ENCODE peak calls at places on chromosomes 16 and 17, in four cellular contexts. One of them, this sample, is unnamed.

GRCh38 chr16:74305978-74306784 is 9.6 kb downstream of the PSMD7 start:
- DNase-seq in transverse colon: no peak
- DNase-seq in pons: no peak
- DNase-seq in Calu3: no peak
- DNase-seq in this sample: no peak

GRCh38 chr17:44900894-44901293 is 1.6 kb upstream of the EFTUD2 start:
- DNase-seq in transverse colon: no peak
- DNase-seq in pons: no peak
- DNase-seq in Calu3: no peak
- DNase-seq in this sample: no peak

GRCh38 chr16:28846933-28847273 is 755 bp upstream of the TUFM start:
- DNase-seq in transverse colon: no peak
- DNase-seq in pons: peak; percentile 28
- DNase-seq in Calu3: no peak
- DNase-seq in this sample: peak; percentile 44

GRCh38 chr17:81518113-81518784 is 5.7 kb upstream of the ACTG1 start:
- DNase-seq in transverse colon: peak; percentile 33
- DNase-seq in pons: no peak
- DNase-seq in Calu3: peak; percentile 58
- DNase-seq in this sample: no peak

GRCh38 chr17:82993005-82993404 is 86.4 kb upstream of the METRNL start:
- DNase-seq in transverse colon: no peak
- DNase-seq in pons: no peak
- DNase-seq in Calu3: no peak
- DNase-seq in this sample: no peak

GRCh38 chr17:39687101-39687545 is 734 bp downstream of the PGAP3 start:
- DNase-seq in transverse colon: no peak
- DNase-seq in pons: no peak
- DNase-seq in Calu3: peak; percentile 99
- DNase-seq in this sample: no peak

GRCh38 chr16:11212819-11213196 is 43.2 kb downstream of the SOCS1 start:
- DNase-seq in transverse colon: no peak
- DNase-seq in pons: no peak
- DNase-seq in Calu3: no peak
- DNase-seq in this sample: no peak

GRCh38 chr16:50741225-50741807 is 570 bp upstream of the CYLD start:
- DNase-seq in transverse colon: peak; percentile 14
- DNase-seq in pons: no peak
- DNase-seq in Calu3: peak; percentile 14
- DNase-seq in this sample: no peak

GRCh38 chr17:66578781-66579489 is 256.0 kb upstream of the CACNG5 start:
- DNase-seq in transverse colon: no peak
- DNase-seq in pons: no peak
- DNase-seq in Calu3: no peak
- DNase-seq in this sample: no peak

GRCh38 chr17:19000531-19001011 is 4.0 kb downstream of the FAM83G start:
- DNase-seq in transverse colon: peak; percentile 51
- DNase-seq in pons: no peak
- DNase-seq in Calu3: no peak
- DNase-seq in this sample: no peak

GRCh38 chr17:72702998-72703397 is 389.5 kb downstream of the SLC39A11 start:
- DNase-seq in transverse colon: no peak
- DNase-seq in pons: no peak
- DNase-seq in Calu3: no peak
- DNase-seq in this sample: no peak

GRCh38 chr16:84755004-84755672 is 55.3 kb downstream of the USP10 start:
- DNase-seq in transverse colon: no peak
- DNase-seq in pons: no peak
- DNase-seq in Calu3: no peak
- DNase-seq in this sample: no peak

GRCh38 chr17:4747847-4748246 is 8.1 kb upstream of the CXCL16 start:
- DNase-seq in transverse colon: no peak
- DNase-seq in pons: peak; percentile 75
- DNase-seq in Calu3: no peak
- DNase-seq in this sample: peak; percentile 19

GRCh38 chr17:72164340-72164739 is 43.5 kb downstream of the SOX9 start:
- DNase-seq in transverse colon: no peak
- DNase-seq in pons: no peak
- DNase-seq in Calu3: no peak
- DNase-seq in this sample: no peak

GRCh38 chr17:62722625-62723024 is 85.5 kb downstream of the MARCHF10 start:
- DNase-seq in transverse colon: no peak
- DNase-seq in pons: no peak
- DNase-seq in Calu3: no peak
- DNase-seq in this sample: no peak

GRCh38 chr16:8138666-8139065 is 451.6 kb downstream of the TMEM114 start:
- DNase-seq in transverse colon: no peak
- DNase-seq in pons: no peak
- DNase-seq in Calu3: no peak
- DNase-seq in this sample: no peak

GRCh38 chr16:88495268-88495772 is 42.2 kb downstream of the ZFPM1 start:
- DNase-seq in transverse colon: no peak
- DNase-seq in pons: no peak
- DNase-seq in Calu3: no peak
- DNase-seq in this sample: no peak

GRCh38 chr17:82936768-82937171 is 96.9 kb upstream of the ZNF750 start:
- DNase-seq in transverse colon: peak; percentile 5
- DNase-seq in pons: no peak
- DNase-seq in Calu3: no peak
- DNase-seq in this sample: no peak

GRCh38 chr17:35695613-35696012 is 35.8 kb upstream of the RASL10B start:
- DNase-seq in transverse colon: no peak
- DNase-seq in pons: no peak
- DNase-seq in Calu3: no peak
- DNase-seq in this sample: no peak

GRCh38 chr17:37146578-37147119 is 197.9 kb downstream of the AATF start:
- DNase-seq in transverse colon: no peak
- DNase-seq in pons: no peak
- DNase-seq in Calu3: no peak
- DNase-seq in this sample: peak; percentile 33

GRCh38 chr17:63033142-63033541 is 67.1 kb downstream of the TANC2 start:
- DNase-seq in transverse colon: no peak
- DNase-seq in pons: no peak
- DNase-seq in Calu3: no peak
- DNase-seq in this sample: no peak

GRCh38 chr16:12067714-12068401 is 91.3 kb downstream of the SNX29 start:
- DNase-seq in transverse colon: peak; percentile 62
- DNase-seq in pons: peak; percentile 89
- DNase-seq in Calu3: peak; percentile 70
- DNase-seq in this sample: peak; percentile 81

GRCh38 chr17:18344021-18344420 is 19.3 kb downstream of the SHMT1 start:
- DNase-seq in transverse colon: no peak
- DNase-seq in pons: no peak
- DNase-seq in Calu3: no peak
- DNase-seq in this sample: no peak

GRCh38 chr17:45790296-45790922 is 6.3 kb downstream of the CRHR1 start:
- DNase-seq in transverse colon: no peak
- DNase-seq in pons: no peak
- DNase-seq in Calu3: peak; percentile 32
- DNase-seq in this sample: no peak

GRCh38 chr17:1787301-1787902 is 25.5 kb downstream of the SERPINF1 start:
- DNase-seq in transverse colon: peak; percentile 78
- DNase-seq in pons: no peak
- DNase-seq in Calu3: peak; percentile 50
- DNase-seq in this sample: no peak

GRCh38 chr16:30121741-30122620 is 1.0 kb downstream of the MAPK3 start:
- DNase-seq in transverse colon: peak; percentile 48
- DNase-seq in pons: no peak
- DNase-seq in Calu3: no peak
- DNase-seq in this sample: no peak

GRCh38 chr16:58970775-58971174 is 236.7 kb upstream of the GOT2 start:
- DNase-seq in transverse colon: no peak
- DNase-seq in pons: no peak
- DNase-seq in Calu3: no peak
- DNase-seq in this sample: no peak

GRCh38 chr16:65394306-65394705 is 272.4 kb upstream of the CDH11 start:
- DNase-seq in transverse colon: no peak
- DNase-seq in pons: no peak
- DNase-seq in Calu3: no peak
- DNase-seq in this sample: no peak

GRCh38 chr17:65772989-65773388 is 211.5 kb upstream of the AXIN2 start:
- DNase-seq in transverse colon: no peak
- DNase-seq in pons: no peak
- DNase-seq in Calu3: no peak
- DNase-seq in this sample: no peak

GRCh38 chr16:65782537-65783290 is 583.8 kb upstream of the CDH5 start:
- DNase-seq in transverse colon: no peak
- DNase-seq in pons: no peak
- DNase-seq in Calu3: no peak
- DNase-seq in this sample: no peak

GRCh38 chr16:73065617-73066313 is 17.8 kb upstream of the ZFHX3 start:
- DNase-seq in transverse colon: peak; percentile 39
- DNase-seq in pons: no peak
- DNase-seq in Calu3: no peak
- DNase-seq in this sample: no peak

GRCh38 chr17:77217566-77217965 is 76.8 kb downstream of the SEC14L1 start:
- DNase-seq in transverse colon: no peak
- DNase-seq in pons: no peak
- DNase-seq in Calu3: no peak
- DNase-seq in this sample: no peak

GRCh38 chr16:15820837-15821236 is 36.0 kb downstream of the MYH11 start:
- DNase-seq in transverse colon: no peak
- DNase-seq in pons: no peak
- DNase-seq in Calu3: no peak
- DNase-seq in this sample: no peak

GRCh38 chr17:49843774-49844350 is 4.0 kb downstream of the TAC4 start:
- DNase-seq in transverse colon: no peak
- DNase-seq in pons: no peak
- DNase-seq in Calu3: peak; percentile 74
- DNase-seq in this sample: peak; percentile 44

GRCh38 chr16:68090109-68090508 is 4.9 kb downstream of the NFATC3 start:
- DNase-seq in transverse colon: no peak
- DNase-seq in pons: no peak
- DNase-seq in Calu3: no peak
- DNase-seq in this sample: peak; percentile 44

This sample was measured in NAMALWA.